ENCODE peak calls at places on chromosome 11, in nine cellular contexts. One of them, this sample, is unnamed.
A peak's percentile ranks its signal among the peaks of the same experiment; 100 is the strongest.

GRCh38 chr11:125517116-125517804 is 21.2 kb upstream of the FEZ1 start:
- DNase-seq in thyroid gland: no peak
- DNase-seq in left ventricle myocardium inferior: no peak
- DNase-seq in tibial artery: no peak
- DNase-seq in fibroblast of lung: peak; percentile 91
- DNase-seq in ovary: peak; percentile 33
- DNase-seq in keratinocyte: no peak
- DNase-seq in prostate gland: no peak
- DNase-seq in upper lobe of right lung: no peak
- DNase-seq in this sample: peak; percentile 20

GRCh38 chr11:123407124-123407995 is 22.7 kb upstream of the GRAMD1B start:
- DNase-seq in thyroid gland: peak; percentile 81
- DNase-seq in left ventricle myocardium inferior: peak; percentile 43
- DNase-seq in tibial artery: peak; percentile 32
- DNase-seq in fibroblast of lung: peak; percentile 51
- DNase-seq in ovary: peak; percentile 69
- DNase-seq in keratinocyte: peak; percentile 7
- DNase-seq in prostate gland: peak; percentile 68
- DNase-seq in upper lobe of right lung: no peak
- DNase-seq in this sample: peak; percentile 71

GRCh38 chr11:44671234-44671633 is 55.5 kb upstream of the TSPAN18 start:
- DNase-seq in thyroid gland: no peak
- DNase-seq in left ventricle myocardium inferior: no peak
- DNase-seq in tibial artery: no peak
- DNase-seq in fibroblast of lung: no peak
- DNase-seq in ovary: no peak
- DNase-seq in keratinocyte: no peak
- DNase-seq in prostate gland: no peak
- DNase-seq in upper lobe of right lung: no peak
- DNase-seq in this sample: no peak

GRCh38 chr11:72007587-72007986 is 8.9 kb downstream of the IL18BP start:
- DNase-seq in thyroid gland: no peak
- DNase-seq in left ventricle myocardium inferior: no peak
- DNase-seq in tibial artery: no peak
- DNase-seq in fibroblast of lung: no peak
- DNase-seq in ovary: no peak
- DNase-seq in keratinocyte: no peak
- DNase-seq in prostate gland: no peak
- DNase-seq in upper lobe of right lung: no peak
- DNase-seq in this sample: no peak

GRCh38 chr11:23540101-23540561 is 679.9 kb upstream of the CCDC179 start:
- DNase-seq in thyroid gland: no peak
- DNase-seq in left ventricle myocardium inferior: no peak
- DNase-seq in tibial artery: no peak
- DNase-seq in fibroblast of lung: peak; percentile 53
- DNase-seq in ovary: no peak
- DNase-seq in keratinocyte: no peak
- DNase-seq in prostate gland: no peak
- DNase-seq in upper lobe of right lung: no peak
- DNase-seq in this sample: no peak

GRCh38 chr11:122197055-122197987 is 81.3 kb upstream of the BLID start:
- DNase-seq in thyroid gland: no peak
- DNase-seq in left ventricle myocardium inferior: no peak
- DNase-seq in tibial artery: peak; percentile 83
- DNase-seq in fibroblast of lung: peak; percentile 98
- DNase-seq in ovary: peak; percentile 39
- DNase-seq in keratinocyte: peak; percentile 81
- DNase-seq in prostate gland: no peak
- DNase-seq in upper lobe of right lung: no peak
- DNase-seq in this sample: peak; percentile 20

GRCh38 chr11:79414644-79415317 is 26.0 kb downstream of the TENM4 start:
- DNase-seq in thyroid gland: peak; percentile 89
- DNase-seq in left ventricle myocardium inferior: no peak
- DNase-seq in tibial artery: no peak
- DNase-seq in fibroblast of lung: peak; percentile 83
- DNase-seq in ovary: peak; percentile 64
- DNase-seq in keratinocyte: peak; percentile 73
- DNase-seq in prostate gland: no peak
- DNase-seq in upper lobe of right lung: no peak
- DNase-seq in this sample: no peak

GRCh38 chr11:28559497-28559896 is 451.3 kb downstream of the METTL15 start:
- DNase-seq in thyroid gland: no peak
- DNase-seq in left ventricle myocardium inferior: no peak
- DNase-seq in tibial artery: no peak
- DNase-seq in fibroblast of lung: peak; percentile 33
- DNase-seq in ovary: no peak
- DNase-seq in keratinocyte: no peak
- DNase-seq in prostate gland: no peak
- DNase-seq in upper lobe of right lung: no peak
- DNase-seq in this sample: no peak

GRCh38 chr11:108732395-108732794 is 67.5 kb downstream of the DDX10 start:
- DNase-seq in thyroid gland: no peak
- DNase-seq in left ventricle myocardium inferior: no peak
- DNase-seq in tibial artery: no peak
- DNase-seq in fibroblast of lung: no peak
- DNase-seq in ovary: no peak
- DNase-seq in keratinocyte: no peak
- DNase-seq in prostate gland: no peak
- DNase-seq in upper lobe of right lung: no peak
- DNase-seq in this sample: no peak

GRCh38 chr11:65132988-65133700 is 1.2 kb downstream of the SYVN1 start:
- DNase-seq in thyroid gland: peak; percentile 81
- DNase-seq in left ventricle myocardium inferior: no peak
- DNase-seq in tibial artery: no peak
- DNase-seq in fibroblast of lung: no peak
- DNase-seq in ovary: no peak
- DNase-seq in keratinocyte: peak; percentile 48
- DNase-seq in prostate gland: no peak
- DNase-seq in upper lobe of right lung: peak; percentile 87
- DNase-seq in this sample: no peak

GRCh38 chr11:74818283-74818946 is 69.8 kb downstream of the RNF169 start:
- DNase-seq in thyroid gland: no peak
- DNase-seq in left ventricle myocardium inferior: no peak
- DNase-seq in tibial artery: no peak
- DNase-seq in fibroblast of lung: no peak
- DNase-seq in ovary: no peak
- DNase-seq in keratinocyte: no peak
- DNase-seq in prostate gland: no peak
- DNase-seq in upper lobe of right lung: no peak
- DNase-seq in this sample: no peak

GRCh38 chr11:74507582-74507981 is 14.1 kb upstream of the LIPT2 start:
- DNase-seq in thyroid gland: no peak
- DNase-seq in left ventricle myocardium inferior: no peak
- DNase-seq in tibial artery: no peak
- DNase-seq in fibroblast of lung: no peak
- DNase-seq in ovary: no peak
- DNase-seq in keratinocyte: no peak
- DNase-seq in prostate gland: no peak
- DNase-seq in upper lobe of right lung: no peak
- DNase-seq in this sample: no peak

GRCh38 chr11:9397746-9398680 is 13.6 kb downstream of the IPO7 start:
- DNase-seq in thyroid gland: no peak
- DNase-seq in left ventricle myocardium inferior: no peak
- DNase-seq in tibial artery: no peak
- DNase-seq in fibroblast of lung: no peak
- DNase-seq in ovary: no peak
- DNase-seq in keratinocyte: no peak
- DNase-seq in prostate gland: no peak
- DNase-seq in upper lobe of right lung: no peak
- DNase-seq in this sample: no peak

GRCh38 chr11:36055356-36055755 is 111.5 kb downstream of the LDLRAD3 start:
- DNase-seq in thyroid gland: no peak
- DNase-seq in left ventricle myocardium inferior: no peak
- DNase-seq in tibial artery: no peak
- DNase-seq in fibroblast of lung: no peak
- DNase-seq in ovary: no peak
- DNase-seq in keratinocyte: no peak
- DNase-seq in prostate gland: no peak
- DNase-seq in upper lobe of right lung: no peak
- DNase-seq in this sample: no peak

GRCh38 chr11:70577948-70578347 is 179.6 kb downstream of the CTTN start:
- DNase-seq in thyroid gland: no peak
- DNase-seq in left ventricle myocardium inferior: no peak
- DNase-seq in tibial artery: no peak
- DNase-seq in fibroblast of lung: no peak
- DNase-seq in ovary: no peak
- DNase-seq in keratinocyte: no peak
- DNase-seq in prostate gland: no peak
- DNase-seq in upper lobe of right lung: peak; percentile 48
- DNase-seq in this sample: no peak
- H3K9me3 ChIP-seq in thyroid gland: no peaks in the 10 kb centered on the region
- H3K9me3 ChIP-seq in left ventricle myocardium inferior: no peaks in the 10 kb centered on the region
- H3K9me3 ChIP-seq in tibial artery: no peaks in the 10 kb centered on the region
- H3K9me3 ChIP-seq in fibroblast of lung: no peaks in the 10 kb centered on the region
- H3K9me3 ChIP-seq in ovary: no peaks in the 10 kb centered on the region
- H3K9me3 ChIP-seq in keratinocyte: peaks cover 7% of the 10 kb centered on the region
- H3K9me3 ChIP-seq in prostate gland: no peaks in the 10 kb centered on the region
- H3K9me3 ChIP-seq in upper lobe of right lung: no peaks in the 10 kb centered on the region
- H3K9me3 ChIP-seq in this sample: no peaks in the 10 kb centered on the region

GRCh38 chr11:120564573-120565301 is 53.2 kb downstream of the GRIK4 start:
- DNase-seq in thyroid gland: peak; percentile 69
- DNase-seq in left ventricle myocardium inferior: peak; percentile 45
- DNase-seq in tibial artery: no peak
- DNase-seq in fibroblast of lung: peak; percentile 31
- DNase-seq in ovary: no peak
- DNase-seq in keratinocyte: no peak
- DNase-seq in prostate gland: no peak
- DNase-seq in upper lobe of right lung: no peak
- DNase-seq in this sample: peak; percentile 50
- TF ChIP-seq CTCF in thyroid gland: no peak
- TF ChIP-seq CTCF in left ventricle myocardium inferior: peak; percentile 17
- TF ChIP-seq CTCF in tibial artery: no peak
- TF ChIP-seq CTCF in fibroblast of lung: no peak
- TF ChIP-seq CTCF in ovary: no peak
- TF ChIP-seq CTCF in keratinocyte: no peak
- TF ChIP-seq CTCF in prostate gland: no peak
- TF ChIP-seq CTCF in upper lobe of right lung: peak; percentile 15
- TF ChIP-seq CTCF in this sample: peak; percentile 7

DNA sequence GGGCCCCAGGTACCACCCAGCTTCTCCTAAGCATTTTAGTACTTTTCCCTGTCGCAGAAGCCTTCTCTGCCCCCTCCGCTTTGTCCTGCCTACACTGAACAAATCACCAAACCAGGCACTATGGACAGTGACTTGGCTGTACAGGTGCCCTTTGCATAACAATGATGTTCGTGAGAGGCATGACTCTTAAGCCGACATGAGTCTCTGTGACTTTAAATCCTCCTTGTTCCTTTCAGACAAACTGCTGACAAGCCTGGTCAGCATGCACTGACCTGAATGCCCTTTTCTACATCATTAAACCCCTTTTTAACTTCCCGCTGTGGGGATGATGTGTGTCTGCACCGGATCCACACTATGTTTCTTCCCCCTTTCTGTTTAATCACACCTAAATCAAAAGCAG is 16.6 kb downstream of the CAVIN3 start:
- DNase-seq in thyroid gland: no peak
- DNase-seq in left ventricle myocardium inferior: no peak
- DNase-seq in tibial artery: no peak
- DNase-seq in fibroblast of lung: no peak
- DNase-seq in ovary: no peak
- DNase-seq in keratinocyte: no peak
- DNase-seq in prostate gland: no peak
- DNase-seq in upper lobe of right lung: no peak
- DNase-seq in this sample: no peak
- H3K4me1 ChIP-seq in thyroid gland: no peaks in the 10 kb centered on the region
- H3K4me1 ChIP-seq in left ventricle myocardium inferior: no peaks in the 10 kb centered on the region
- H3K4me1 ChIP-seq in tibial artery: no peaks in the 10 kb centered on the region
- H3K4me1 ChIP-seq in fibroblast of lung: no peaks in the 10 kb centered on the region
- H3K4me1 ChIP-seq in ovary: no peaks in the 10 kb centered on the region
- H3K4me1 ChIP-seq in keratinocyte: no peaks in the 10 kb centered on the region
- H3K4me1 ChIP-seq in prostate gland: no peaks in the 10 kb centered on the region
- H3K4me1 ChIP-seq in upper lobe of right lung: no peaks in the 10 kb centered on the region
- H3K4me1 ChIP-seq in this sample: no peaks in the 10 kb centered on the region

DNA sequence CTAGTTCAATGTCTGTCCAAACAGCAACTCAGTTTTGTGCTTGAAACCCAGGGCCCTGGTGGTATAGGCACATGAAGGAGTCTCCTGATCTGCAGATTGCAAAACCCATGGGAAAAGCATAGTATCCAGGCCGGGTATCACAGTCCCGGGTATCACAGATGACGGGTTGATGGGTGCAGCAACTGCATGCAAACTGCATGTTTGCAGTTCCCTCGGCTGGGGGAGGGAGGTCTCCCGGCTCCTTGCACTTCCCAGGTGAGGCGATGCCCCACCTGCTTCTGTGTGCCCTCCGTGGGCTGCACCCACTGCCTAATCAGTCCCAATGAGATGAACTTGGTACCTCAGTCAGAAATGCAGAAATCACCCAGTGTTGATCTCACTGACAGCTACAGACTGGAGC is 53.9 kb downstream of the KCNQ1 start:
- DNase-seq in thyroid gland: no peak
- DNase-seq in left ventricle myocardium inferior: no peak
- DNase-seq in tibial artery: no peak
- DNase-seq in fibroblast of lung: no peak
- DNase-seq in ovary: no peak
- DNase-seq in keratinocyte: no peak
- DNase-seq in prostate gland: no peak
- DNase-seq in upper lobe of right lung: no peak
- DNase-seq in this sample: no peak
- H3K9me3 ChIP-seq in thyroid gland: no peaks in the 10 kb centered on the region
- H3K9me3 ChIP-seq in left ventricle myocardium inferior: peaks cover 43% of the 10 kb centered on the region
- H3K9me3 ChIP-seq in tibial artery: no peaks in the 10 kb centered on the region
- H3K9me3 ChIP-seq in fibroblast of lung: no peaks in the 10 kb centered on the region
- H3K9me3 ChIP-seq in ovary: no peaks in the 10 kb centered on the region
- H3K9me3 ChIP-seq in keratinocyte: no peaks in the 10 kb centered on the region
- H3K9me3 ChIP-seq in prostate gland: no peaks in the 10 kb centered on the region
- H3K9me3 ChIP-seq in upper lobe of right lung: no peaks in the 10 kb centered on the region
- H3K9me3 ChIP-seq in this sample: peaks cover 34% of the 10 kb centered on the region

GRCh38 chr11:134978388-134979088 is 566.5 kb upstream of the B3GAT1 start:
- DNase-seq in thyroid gland: peak; percentile 19
- DNase-seq in left ventricle myocardium inferior: no peak
- DNase-seq in tibial artery: no peak
- DNase-seq in fibroblast of lung: no peak
- DNase-seq in ovary: no peak
- DNase-seq in keratinocyte: no peak
- DNase-seq in prostate gland: no peak
- DNase-seq in upper lobe of right lung: no peak
- DNase-seq in this sample: no peak
- TF ChIP-seq CTCF in thyroid gland: no peak
- TF ChIP-seq CTCF in left ventricle myocardium inferior: no peak
- TF ChIP-seq CTCF in tibial artery: peak; percentile 38
- TF ChIP-seq CTCF in fibroblast of lung: no peak
- TF ChIP-seq CTCF in ovary: no peak
- TF ChIP-seq CTCF in keratinocyte: no peak
- TF ChIP-seq CTCF in prostate gland: no peak
- TF ChIP-seq CTCF in upper lobe of right lung: no peak
- TF ChIP-seq CTCF in this sample: no peak

DNA sequence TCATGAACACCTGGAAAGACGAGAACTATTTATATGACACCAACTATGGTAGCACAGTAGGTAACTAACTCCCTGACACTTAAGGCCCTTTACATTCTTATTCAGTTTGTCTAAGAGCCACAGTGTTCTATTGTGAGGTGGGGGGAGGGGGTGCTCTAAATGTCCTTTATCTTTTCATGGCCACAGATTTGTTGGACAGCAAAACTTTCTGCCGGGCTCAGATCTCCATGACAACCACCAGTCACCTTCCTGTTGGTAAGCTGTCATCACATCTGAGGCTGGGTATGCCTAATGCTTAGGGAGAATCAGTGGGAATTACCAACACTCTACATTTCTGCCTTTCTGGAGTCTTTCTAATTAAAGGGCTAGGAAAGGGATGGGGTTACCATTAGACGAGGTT is 30.7 kb downstream of the EHF start:
- DNase-seq in thyroid gland: no peak
- DNase-seq in left ventricle myocardium inferior: no peak
- DNase-seq in tibial artery: no peak
- DNase-seq in fibroblast of lung: no peak
- DNase-seq in ovary: no peak
- DNase-seq in keratinocyte: no peak
- DNase-seq in prostate gland: no peak
- DNase-seq in upper lobe of right lung: no peak
- DNase-seq in this sample: no peak
- H3K4me1 ChIP-seq in thyroid gland: no peaks in the 10 kb centered on the region
- H3K4me1 ChIP-seq in left ventricle myocardium inferior: no peaks in the 10 kb centered on the region
- H3K4me1 ChIP-seq in tibial artery: no peaks in the 10 kb centered on the region
- H3K4me1 ChIP-seq in fibroblast of lung: peaks cover 16% of the 10 kb centered on the region
- H3K4me1 ChIP-seq in ovary: no peaks in the 10 kb centered on the region
- H3K4me1 ChIP-seq in keratinocyte: peaks cover 56% of the 10 kb centered on the region
- H3K4me1 ChIP-seq in prostate gland: peaks cover 33% of the 10 kb centered on the region
- H3K4me1 ChIP-seq in upper lobe of right lung: peaks cover 34% of the 10 kb centered on the region
- H3K4me1 ChIP-seq in this sample: no peaks in the 10 kb centered on the region